ENCODE peak calls at places on chromosome 11, in seven cellular contexts. X is GM23248; P is activated naive CD8-positive, alpha-beta T cell treated with anti-CD3 and anti-CD28 coated beads, Interleukin-2, amount 50 U/mL, for 24 hours; V is CD8-positive, alpha-beta memory T cell; R is NCI-H1105 treated with DMSO at 0.1 percent for 48 hours; Q is progenitor cell of endocrine pancreas; A is fibroblast of mammary gland. T is an unnamed sample.

GRCh38 chr11:8354622-8355417 is 91.1 kb upstream of the LMO1 start:
- DNase-seq in P (no peak), R (peak; percentile 94), Q (no peak), A (no peak), V (no peak), X (peak; percentile 15), T (peak; percentile 84)

GRCh38 chr11:74639533-74639932 is 47.2 kb downstream of the POLD3 start:
- DNase-seq in A (no peak), Q (no peak), V (no peak), R (no peak), P (no peak), X (no peak), T (no peak)

GRCh38 chr11:61627831-61628753 is 47.2 kb upstream of the SYT7 start:
- DNase-seq in Q (peak; percentile 54), R (peak; percentile 22), P (peak; percentile 60), X (peak; percentile 87), V (no peak), A (peak; percentile 82), T (peak; percentile 32)

GRCh38 chr11:63673579-63673978 is 2.4 kb upstream of the ATL3 start:
- DNase-seq in V (no peak), R (no peak), A (peak; percentile 71), P (no peak), Q (no peak), X (peak; percentile 72), T (no peak)

GRCh38 chr11:44595964-44596381 is 30.5 kb downstream of the CD82 start:
- DNase-seq in P (no peak), V (no peak), A (no peak), R (no peak), X (peak; percentile 26), Q (no peak), T (no peak)

GRCh38 chr11:113896156-113896879 is 8.3 kb upstream of the HTR3B start:
- DNase-seq in Q (no peak), X (peak; percentile 63), A (peak; percentile 40), V (peak; percentile 18), P (peak; percentile 16), R (peak; percentile 82), T (peak; percentile 46)

GRCh38 chr11:67644472-67645418 is 5.2 kb upstream of the TBX10 start:
- DNase-seq in A (no peak), V (no peak), Q (no peak), P (no peak), X (no peak), R (no peak), T (no peak)

GRCh38 chr11:3148255-3148989 is 16.7 kb downstream of the OSBPL5 start:
- DNase-seq in V (no peak), X (no peak), R (no peak), Q (no peak), A (no peak), P (no peak), T (no peak)

GRCh38 chr11:121503056-121503455 is 50.3 kb upstream of the SORL1-AS1 start:
- DNase-seq in R (no peak), A (no peak), Q (no peak), V (no peak), P (no peak), X (no peak), T (no peak)

GRCh38 chr11:131767421-131767820 is 397.0 kb downstream of the NTM start:
- DNase-seq in A (peak; percentile 74), R (no peak), X (peak; percentile 75), V (no peak), Q (no peak), P (no peak), T (no peak)

GRCh38 chr11:84480151-84480550 is 1147.0 kb downstream of the DLG2 start:
- DNase-seq in X (no peak), Q (no peak), P (no peak), R (no peak), V (no peak), A (no peak), T (no peak)

GRCh38 chr11:10450451-10451398 is 4.3 kb upstream of the AMPD3 start:
- DNase-seq in Q (peak; percentile 75), X (peak; percentile 45), V (peak; percentile 60), R (no peak), P (peak; percentile 49), A (no peak), T (peak; percentile 44)

GRCh38 chr11:15737326-15737725 is 619.0 kb downstream of the SOX6 start:
- DNase-seq in X (no peak), Q (no peak), A (no peak), R (no peak), P (no peak), V (no peak), T (no peak)

GRCh38 chr11:64358907-64359711 is at the start of gene RPS6KA4:
- DNase-seq in V (peak; percentile 43), X (peak; percentile 92), P (peak; percentile 68), Q (no peak), R (peak; percentile 25), A (peak; percentile 42), T (peak; percentile 42)

GRCh38 chr11:46710821-46711269 is 8.2 kb upstream of the F2 start:
- DNase-seq in R (no peak), Q (no peak), P (no peak), A (peak; percentile 98), V (no peak), X (peak; percentile 98), T (no peak)

GRCh38 chr11:67415501-67416304 is at the start of gene CARNS1:
- DNase-seq in R (peak; percentile 17), X (peak; percentile 40), A (no peak), Q (no peak), V (peak; percentile 28), P (peak; percentile 26), T (no peak)

GRCh38 chr11:107856981-107857517 is 1.5 kb downstream of the SLC35F2 start:
- DNase-seq in A (peak; percentile 62), P (no peak), R (no peak), Q (no peak), X (peak; percentile 20), V (no peak), T (no peak)

GRCh38 chr11:128687321-128687720 is 6.6 kb upstream of the FLI1 start:
- DNase-seq in P (peak; percentile 48), R (no peak), A (no peak), Q (no peak), X (peak; percentile 59), V (no peak), T (no peak)

GRCh38 chr11:79122759-79123158 is 318.1 kb downstream of the TENM4 start:
- DNase-seq in Q (no peak), V (no peak), X (no peak), R (no peak), P (no peak), A (no peak), T (no peak)

GRCh38 chr11:29009426-29009825 is 901.2 kb downstream of the METTL15 start:
- DNase-seq in X (peak; percentile 34), R (no peak), P (no peak), V (no peak), Q (no peak), A (no peak), T (no peak)

GRCh38 chr11:81219661-81220060 is 1514.0 kb downstream of the FAM181B start:
- DNase-seq in A (no peak), X (no peak), R (no peak), V (no peak), Q (no peak), P (no peak), T (no peak)

GRCh38 chr11:76443254-76443935 is 1.4 kb upstream of the EMSY start:
- DNase-seq in R (no peak), X (peak; percentile 63), Q (no peak), A (peak; percentile 37), P (no peak), V (no peak), T (no peak)

GRCh38 chr11:118841469-118842222 is 42.0 kb upstream of the CXCR5 start:
- DNase-seq in R (no peak), V (peak; percentile 15), A (no peak), Q (no peak), P (peak; percentile 39), X (no peak), T (no peak)

GRCh38 chr11:130876931-130877330 is 39.3 kb downstream of the SNX19 start:
- DNase-seq in P (no peak), V (no peak), Q (no peak), R (no peak), A (no peak), X (no peak), T (no peak)

GRCh38 chr11:126328001-126328390 is 24.1 kb downstream of the DCPS start:
- DNase-seq in P (no peak), V (no peak), Q (no peak), X (no peak), R (no peak), A (no peak), T (no peak)

GRCh38 chr11:122633219-122633829 is 22.2 kb upstream of the UBASH3B start:
- DNase-seq in V (peak; percentile 32), X (peak; percentile 83), P (no peak), Q (no peak), A (peak; percentile 78), R (peak; percentile 50), T (no peak)

GRCh38 chr11:65116370-65117205 is 913 bp downstream of the ZNHIT2 start:
- DNase-seq in A (peak; percentile 70), V (peak; percentile 67), X (peak; percentile 96), P (peak; percentile 69), Q (no peak), R (peak; percentile 7), T (peak; percentile 63)

GRCh38 chr11:92129811-92130210 is 94.8 kb upstream of the FAT3 start:
- DNase-seq in V (no peak), Q (no peak), R (no peak), A (no peak), X (peak; percentile 10), P (no peak), T (no peak)

GRCh38 chr11:9629064-9629463 is 34.8 kb upstream of the SWAP70 start:
- DNase-seq in Q (no peak), A (no peak), X (no peak), R (no peak), V (no peak), P (no peak), T (no peak)

GRCh38 chr11:92776676-92777075 is 192.8 kb upstream of the MTNR1B start:
- DNase-seq in R (no peak), Q (no peak), X (peak; percentile 28), P (no peak), A (no peak), V (no peak), T (no peak)